ENCODE peak calls at places on chromosomes 11 and 22, in four cellular contexts. Z is H9, S is IMR-90, P is uterus. G is an unnamed sample.
A peak's percentile ranks its signal among the peaks of the same experiment; 100 is the strongest.

GRCh38 chr22:27810566-27810965 is 9.0 kb upstream of the MN1 start:
- DNase-seq in Z (no peak), S (peak; percentile 68), P (peak; percentile 83), G (no peak)

GRCh38 chr11:9029477-9029876 is 25.7 kb upstream of the NRIP3 start:
- DNase-seq in Z (no peak), S (peak; percentile 3), P (no peak), G (no peak)

GRCh38 chr11:3635641-3636375 is 6.0 kb downstream of the ART5 start:
- DNase-seq in Z (no peak), S (no peak), P (no peak), G (no peak)

GRCh38 chr11:128624269-128625170 is 37.2 kb upstream of the ETS1 start:
- DNase-seq in Z (no peak), S (no peak), P (no peak), G (peak; percentile 82)

GRCh38 chr11:96215094-96215782 is 127.8 kb downstream of the MAML2 start:
- DNase-seq in Z (no peak), S (peak; percentile 76), P (no peak), G (peak; percentile 15)

GRCh38 chr22:31828739-31829138 is 74.9 kb downstream of the DEPDC5 start:
- DNase-seq in Z (no peak), S (no peak), P (no peak), G (no peak)

GRCh38 chr22:43090130-43090789 is 1.1 kb upstream of the TTLL1 start:
- DNase-seq in Z (no peak), S (peak; percentile 80), P (peak; percentile 36), G (no peak)

GRCh38 chr11:44628730-44629361 is 63.4 kb downstream of the CD82 start:
- DNase-seq in Z (peak; percentile 12), S (no peak), P (no peak), G (no peak)

GRCh38 chr11:115471367-115471766 is 32.8 kb downstream of the CADM1 start:
- DNase-seq in Z (no peak), S (peak; percentile 28), P (no peak), G (no peak)

GRCh38 chr11:118059231-118059940 is 17.5 kb upstream of the TMPRSS4 start:
- DNase-seq in Z (no peak), S (no peak), P (no peak), G (no peak)

GRCh38 chr11:64100345-64100744 is 64.6 kb downstream of the FLRT1 start:
- DNase-seq in Z (peak; percentile 57), S (no peak), P (no peak), G (no peak)

GRCh38 chr22:33867118-33867863 is 53.0 kb downstream of the LARGE1 start:
- DNase-seq in Z (no peak), S (peak; percentile 77), P (peak; percentile 34), G (no peak)

GRCh38 chr11:85619497-85619896 is 7.6 kb downstream of the DLG2 start:
- DNase-seq in Z (no peak), S (no peak), P (no peak), G (no peak)

GRCh38 chr22:31238057-31238456 is 26.0 kb downstream of the LIMK2 start:
- DNase-seq in Z (no peak), S (no peak), P (no peak), G (no peak)

GRCh38 chr11:101914349-101914736 is 467 bp upstream of the CEP126 start:
- DNase-seq in Z (no peak), S (peak; percentile 49), P (no peak), G (no peak)

GRCh38 chr11:4038973-4039372 is 55.6 kb upstream of the RRM1 start:
- DNase-seq in Z (no peak), S (peak; percentile 71), P (no peak), G (no peak)

GRCh38 chr11:124758355-124759267 is 3.5 kb downstream of the ESAM start:
- DNase-seq in Z (peak; percentile 96), S (peak; percentile 44), P (peak; percentile 53), G (peak; percentile 53)

GRCh38 chr11:119318240-119319135 is 1.6 kb upstream of the MCAM start:
- DNase-seq in Z (peak; percentile 82), S (peak; percentile 81), P (no peak), G (no peak)

GRCh38 chr22:37484115-37485005 is 1.8 kb downstream of the MFNG start:
- DNase-seq in Z (no peak), S (no peak), P (peak; percentile 43), G (peak; percentile 72)

GRCh38 chr11:76756341-76756771 is 26.8 kb upstream of the TSKU start:
- DNase-seq in Z (no peak), S (no peak), P (no peak), G (no peak)

GRCh38 chr22:24053481-24054226 is 42.5 kb downstream of the CABIN1 start:
- DNase-seq in Z (no peak), S (no peak), P (no peak), G (no peak)

GRCh38 chr22:30310881-30311771 is 15.6 kb downstream of the TBC1D10A start:
- DNase-seq in Z (no peak), S (peak; percentile 61), P (peak; percentile 67), G (no peak)

GRCh38 chr11:45899086-45899447 is 8.0 kb downstream of the FREY1 start:
- DNase-seq in Z (no peak), S (no peak), P (no peak), G (no peak)

GRCh38 chr11:77411238-77411637 is 62.7 kb downstream of the PAK1 start:
- DNase-seq in Z (no peak), S (peak; percentile 30), P (peak; percentile 20), G (peak; percentile 28)

GRCh38 chr22:39179841-39180335 is 27.4 kb upstream of the CBX7 start:
- DNase-seq in Z (peak; percentile 76), S (no peak), P (no peak), G (no peak)

GRCh38 chr11:75743711-75744563 is 24.6 kb upstream of the DGAT2 start:
- DNase-seq in Z (no peak), S (no peak), P (no peak), G (no peak)

GRCh38 chr22:36201630-36202312 is at the start of gene APOL4:
- DNase-seq in Z (no peak), S (no peak), P (peak; percentile 84), G (no peak)

GRCh38 chr11:123690490-123690889 is 36.1 kb upstream of the SCN3B start:
- DNase-seq in Z (no peak), S (peak; percentile 63), P (no peak), G (no peak)

GRCh38 chr22:28052818-28053217 is 133.8 kb upstream of the PITPNB start:
- DNase-seq in Z (no peak), S (no peak), P (no peak), G (no peak)

DNA sequence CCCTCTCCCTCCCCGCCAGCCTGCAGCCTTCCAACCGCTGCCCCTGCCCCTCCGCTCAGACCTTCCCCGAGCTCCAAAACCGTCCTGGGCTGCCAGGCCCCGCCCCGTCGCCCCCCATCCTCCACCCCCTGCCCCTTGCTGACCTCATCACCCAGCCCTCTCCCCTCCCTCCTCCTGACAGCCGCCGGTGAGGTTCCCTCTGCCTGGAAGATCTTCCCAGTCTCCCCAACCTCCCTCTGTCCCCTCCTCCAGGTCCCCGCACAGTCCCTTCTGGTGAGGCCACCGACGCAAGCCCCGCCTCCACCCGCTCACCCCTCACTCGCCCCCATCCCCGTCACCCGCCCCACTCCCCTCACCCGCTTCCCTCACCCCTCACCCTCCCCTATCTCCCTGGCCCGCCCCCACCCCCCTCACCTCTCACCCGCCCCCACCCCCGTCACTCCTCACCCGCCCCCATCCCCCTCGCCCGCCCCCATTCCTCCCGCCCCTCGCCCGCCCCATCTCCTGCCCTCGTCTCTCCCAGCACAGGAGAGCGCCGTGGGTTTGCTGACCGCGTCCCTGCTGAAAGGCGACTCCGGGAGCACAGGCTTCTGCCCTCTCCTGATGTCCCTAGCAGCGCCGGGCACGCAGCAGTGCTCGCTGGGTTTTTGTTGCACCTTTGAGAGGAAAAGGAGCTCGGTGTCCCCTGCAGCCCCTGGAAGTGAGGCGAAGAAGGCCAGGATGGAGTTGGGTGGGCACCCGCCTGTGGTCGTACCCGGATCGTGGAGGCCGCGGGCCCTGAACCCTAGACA is 16.4 kb upstream of the UPK3A start:
- DNase-seq in Z (peak; percentile 97), S (no peak), P (peak; percentile 52), G (peak; percentile 18)
- H3K27ac ChIP-seq in Z (no peak overlapping the region), S (peak overlapping the region; percentile 54), P (peak overlapping the region; percentile 17), G (no peak overlapping the region)

GRCh38 chr11:31783264-31783663 is 27.9 kb downstream of the PAX6 start:
- DNase-seq in Z (no peak), S (no peak), P (no peak), G (no peak)

GRCh38 chr11:31788066-31788465 is 23.1 kb downstream of the PAX6 start:
- DNase-seq in Z (no peak), S (no peak), P (no peak), G (no peak)

GRCh38 chr11:31782243-31782642 is 28.9 kb downstream of the PAX6 start:
- DNase-seq in Z (no peak), S (no peak), P (no peak), G (no peak)

GRCh38 chr11:31786996-31787685 is 24.0 kb downstream of the PAX6 start:
- DNase-seq in Z (no peak), S (no peak), P (no peak), G (no peak)

GRCh38 chr11:31784645-31785044 is 26.5 kb downstream of the PAX6 start:
- DNase-seq in Z (no peak), S (no peak), P (no peak), G (no peak)
- H3K4me1 ChIP-seq in Z (no peaks in the 10 kb centered on the region), S (no peaks in the 10 kb centered on the region), P (no peaks in the 10 kb centered on the region), G (no peaks in the 10 kb centered on the region)

GRCh38 chr22:19107730-19108074 is 14.5 kb downstream of the DGCR2 start:
- DNase-seq in Z (no peak), S (no peak), P (no peak), G (no peak)

GRCh38 chr22:19109198-19110063 is 12.8 kb downstream of the DGCR2 start:
- DNase-seq in Z (no peak), S (peak; percentile 64), P (no peak), G (peak; percentile 59)

GRCh38 chr22:19110064-19110458 is 12.2 kb downstream of the DGCR2 start:
- DNase-seq in Z (no peak), S (no peak), P (no peak), G (no peak)

GRCh38 chr22:19106886-19107729 is 15.1 kb downstream of the DGCR2 start:
- DNase-seq in Z (no peak), S (no peak), P (no peak), G (no peak)

GRCh38 chr22:19108807-19109197 is 13.4 kb downstream of the DGCR2 start:
- DNase-seq in Z (no peak), S (no peak), P (no peak), G (no peak)
- H3K27ac ChIP-seq in Z (no peak overlapping the region), S (no peak overlapping the region), P (no peak overlapping the region), G (peak overlapping the region; percentile 70)

GRCh38 chr22:20857838-20858614 is 585 bp downstream of the PI4KA start:
- DNase-seq in Z (peak; percentile 94), S (peak; percentile 85), P (peak; percentile 91), G (peak; percentile 51)
- H3K4me1 ChIP-seq in Z (peaks cover 8% of the 10 kb centered on the region), S (peaks cover 9% of the 10 kb centered on the region), P (peaks cover 12% of the 10 kb centered on the region), G (peaks cover 30% of the 10 kb centered on the region)

GRCh38 chr22:49021097-49021925 is 806.4 kb downstream of the BRD1 start:
- DNase-seq in Z (peak; percentile 14), S (no peak), P (no peak), G (no peak)
- H3K27ac ChIP-seq in Z (no peak overlapping the region), S (no peak overlapping the region), P (no peak overlapping the region), G (no peak overlapping the region)

GRCh38 chr11:61599968-61600710 is 19.3 kb upstream of the SYT7 start:
- DNase-seq in Z (no peak), S (no peak), P (no peak), G (no peak)
- H3K4me1 ChIP-seq in Z (peaks cover 2% of the 10 kb centered on the region), S (peaks cover 12% of the 10 kb centered on the region), P (peaks cover 8% of the 10 kb centered on the region), G (no peaks in the 10 kb centered on the region)

G was measured in CD8-positive, alpha-beta T cell.